ENCODE peak calls at places on chromosomes 1 and 21, in seven cellular contexts. One of them, this sample, is unnamed.

GRCh38 chr1:20625176-20626097 is 7.8 kb upstream of the PINK1 start:
- DNase-seq in kidney: no peak
- DNase-seq in ACHN: no peak
- DNase-seq in NCI-H1092 treated with DMSO at 0.1 percent for 48 hours: no peak
- DNase-seq in NCI-H524: no peak
- DNase-seq in astrocyte of the spinal cord: no peak
- DNase-seq in stimulated activated CD8-positive, alpha-beta memory T cell treated with anti-CD3 and anti-CD28 coated beads, Interleukin-2, amount 100 ng/mL, for 48 hours: no peak
- DNase-seq in this sample: no peak

GRCh38 chr1:159828916-159829634 is 2.4 kb downstream of the SLAMF8 start:
- DNase-seq in astrocyte of the spinal cord: no peak
- DNase-seq in NCI-H524: peak
- DNase-seq in stimulated activated CD8-positive, alpha-beta memory T cell treated with anti-CD3 and anti-CD28 coated beads, Interleukin-2, amount 100 ng/mL, for 48 hours: no peak
- DNase-seq in kidney: peak
- DNase-seq in NCI-H1092 treated with DMSO at 0.1 percent for 48 hours: no peak
- DNase-seq in ACHN: no peak
- DNase-seq in this sample: peak

GRCh38 chr1:25821112-25821476 is 1.3 kb downstream of the MTFR1L start:
- DNase-seq in NCI-H524: no peak
- DNase-seq in NCI-H1092 treated with DMSO at 0.1 percent for 48 hours: no peak
- DNase-seq in kidney: peak
- DNase-seq in astrocyte of the spinal cord: no peak
- DNase-seq in ACHN: no peak
- DNase-seq in stimulated activated CD8-positive, alpha-beta memory T cell treated with anti-CD3 and anti-CD28 coated beads, Interleukin-2, amount 100 ng/mL, for 48 hours: no peak
- DNase-seq in this sample: peak

GRCh38 chr1:78651247-78651646 is 1.6 kb downstream of the IFI44 start:
- DNase-seq in NCI-H524: peak
- DNase-seq in kidney: no peak
- DNase-seq in stimulated activated CD8-positive, alpha-beta memory T cell treated with anti-CD3 and anti-CD28 coated beads, Interleukin-2, amount 100 ng/mL, for 48 hours: no peak
- DNase-seq in NCI-H1092 treated with DMSO at 0.1 percent for 48 hours: no peak
- DNase-seq in astrocyte of the spinal cord: peak
- DNase-seq in ACHN: no peak
- DNase-seq in this sample: no peak

GRCh38 chr21:44695641-44696040 is 1.3 kb upstream of the KRTAP10-12 start:
- DNase-seq in ACHN: no peak
- DNase-seq in kidney: peak
- DNase-seq in NCI-H524: no peak
- DNase-seq in stimulated activated CD8-positive, alpha-beta memory T cell treated with anti-CD3 and anti-CD28 coated beads, Interleukin-2, amount 100 ng/mL, for 48 hours: no peak
- DNase-seq in NCI-H1092 treated with DMSO at 0.1 percent for 48 hours: no peak
- DNase-seq in astrocyte of the spinal cord: no peak
- DNase-seq in this sample: no peak

GRCh38 chr1:17233675-17234074 is 15.2 kb upstream of the PADI3 start:
- DNase-seq in ACHN: peak
- DNase-seq in astrocyte of the spinal cord: peak
- DNase-seq in NCI-H1092 treated with DMSO at 0.1 percent for 48 hours: no peak
- DNase-seq in NCI-H524: no peak
- DNase-seq in stimulated activated CD8-positive, alpha-beta memory T cell treated with anti-CD3 and anti-CD28 coated beads, Interleukin-2, amount 100 ng/mL, for 48 hours: no peak
- DNase-seq in kidney: peak
- DNase-seq in this sample: no peak

GRCh38 chr21:29145354-29145782 is 14.9 kb downstream of the MAP3K7CL start:
- DNase-seq in stimulated activated CD8-positive, alpha-beta memory T cell treated with anti-CD3 and anti-CD28 coated beads, Interleukin-2, amount 100 ng/mL, for 48 hours: no peak
- DNase-seq in NCI-H524: no peak
- DNase-seq in kidney: no peak
- DNase-seq in ACHN: peak
- DNase-seq in NCI-H1092 treated with DMSO at 0.1 percent for 48 hours: no peak
- DNase-seq in astrocyte of the spinal cord: peak
- DNase-seq in this sample: no peak

GRCh38 chr1:168636200-168636599 is 59.8 kb downstream of the XCL1 start:
- DNase-seq in astrocyte of the spinal cord: no peak
- DNase-seq in NCI-H524: no peak
- DNase-seq in ACHN: peak
- DNase-seq in stimulated activated CD8-positive, alpha-beta memory T cell treated with anti-CD3 and anti-CD28 coated beads, Interleukin-2, amount 100 ng/mL, for 48 hours: no peak
- DNase-seq in kidney: no peak
- DNase-seq in NCI-H1092 treated with DMSO at 0.1 percent for 48 hours: peak
- DNase-seq in this sample: peak

GRCh38 chr1:171137580-171137979 is 46.9 kb downstream of the FMO3 start:
- DNase-seq in NCI-H1092 treated with DMSO at 0.1 percent for 48 hours: no peak
- DNase-seq in stimulated activated CD8-positive, alpha-beta memory T cell treated with anti-CD3 and anti-CD28 coated beads, Interleukin-2, amount 100 ng/mL, for 48 hours: no peak
- DNase-seq in astrocyte of the spinal cord: no peak
- DNase-seq in NCI-H524: no peak
- DNase-seq in kidney: no peak
- DNase-seq in ACHN: no peak
- DNase-seq in this sample: no peak

GRCh38 chr1:173202430-173203145 is 4.5 kb downstream of the TNFSF4 start:
- DNase-seq in ACHN: peak
- DNase-seq in astrocyte of the spinal cord: peak
- DNase-seq in stimulated activated CD8-positive, alpha-beta memory T cell treated with anti-CD3 and anti-CD28 coated beads, Interleukin-2, amount 100 ng/mL, for 48 hours: no peak
- DNase-seq in kidney: no peak
- DNase-seq in NCI-H524: peak
- DNase-seq in NCI-H1092 treated with DMSO at 0.1 percent for 48 hours: peak
- DNase-seq in this sample: peak

GRCh38 chr21:44522753-44523204 is 17.2 kb downstream of the KRTAP10-1 start:
- DNase-seq in NCI-H1092 treated with DMSO at 0.1 percent for 48 hours: no peak
- DNase-seq in stimulated activated CD8-positive, alpha-beta memory T cell treated with anti-CD3 and anti-CD28 coated beads, Interleukin-2, amount 100 ng/mL, for 48 hours: no peak
- DNase-seq in astrocyte of the spinal cord: no peak
- DNase-seq in NCI-H524: no peak
- DNase-seq in ACHN: no peak
- DNase-seq in kidney: no peak
- DNase-seq in this sample: no peak

GRCh38 chr1:86205741-86206140 is 49.2 kb upstream of the COL24A1 start:
- DNase-seq in NCI-H524: no peak
- DNase-seq in NCI-H1092 treated with DMSO at 0.1 percent for 48 hours: no peak
- DNase-seq in ACHN: no peak
- DNase-seq in kidney: no peak
- DNase-seq in astrocyte of the spinal cord: peak
- DNase-seq in stimulated activated CD8-positive, alpha-beta memory T cell treated with anti-CD3 and anti-CD28 coated beads, Interleukin-2, amount 100 ng/mL, for 48 hours: no peak
- DNase-seq in this sample: no peak

GRCh38 chr1:215022204-215022603 is 60.3 kb upstream of the KCNK2 start:
- DNase-seq in astrocyte of the spinal cord: no peak
- DNase-seq in ACHN: no peak
- DNase-seq in kidney: no peak
- DNase-seq in NCI-H1092 treated with DMSO at 0.1 percent for 48 hours: no peak
- DNase-seq in NCI-H524: no peak
- DNase-seq in stimulated activated CD8-positive, alpha-beta memory T cell treated with anti-CD3 and anti-CD28 coated beads, Interleukin-2, amount 100 ng/mL, for 48 hours: no peak
- DNase-seq in this sample: no peak

GRCh38 chr1:232096751-232097150 is 470.2 kb downstream of the DISC1 start:
- DNase-seq in NCI-H1092 treated with DMSO at 0.1 percent for 48 hours: no peak
- DNase-seq in stimulated activated CD8-positive, alpha-beta memory T cell treated with anti-CD3 and anti-CD28 coated beads, Interleukin-2, amount 100 ng/mL, for 48 hours: no peak
- DNase-seq in astrocyte of the spinal cord: no peak
- DNase-seq in kidney: no peak
- DNase-seq in NCI-H524: no peak
- DNase-seq in ACHN: no peak
- DNase-seq in this sample: no peak

GRCh38 chr1:41631154-41631553 is 146.7 kb upstream of the EDN2 start:
- DNase-seq in kidney: no peak
- DNase-seq in stimulated activated CD8-positive, alpha-beta memory T cell treated with anti-CD3 and anti-CD28 coated beads, Interleukin-2, amount 100 ng/mL, for 48 hours: no peak
- DNase-seq in NCI-H1092 treated with DMSO at 0.1 percent for 48 hours: no peak
- DNase-seq in astrocyte of the spinal cord: no peak
- DNase-seq in ACHN: no peak
- DNase-seq in NCI-H524: no peak
- DNase-seq in this sample: no peak